ENCODE peak calls at places on chromosomes 6 and 20, in nine cellular contexts. K is HepG2, I is ovary, F is SK-N-SH, Q is stomach, W is H1, M is K562, B is sigmoid colon, A is tibial nerve. D is an unnamed sample.

GRCh38 chr6:7721654-7722053 is 4.2 kb upstream of the BMP6 start:
- DNase-seq in K (peak), I (no peak), F (peak), Q (no peak), W (no peak), M (no peak), B (no peak), A (no peak), D (no peak)

GRCh38 chr20:46523108-46523507 is 9.7 kb upstream of the ZNF334 start:
- DNase-seq in K (peak), I (no peak), F (no peak), Q (no peak), W (no peak), M (no peak), B (no peak), A (no peak), D (no peak)

GRCh38 chr6:26421259-26422144 is 18.8 kb upstream of the BTN3A3 start:
- DNase-seq in K (peak), I (peak), F (peak), Q (peak), W (peak), M (peak), B (peak), A (peak), D (peak)

GRCh38 chr6:33766921-33767700 is 20.4 kb upstream of the IP6K3 start:
- DNase-seq in K (no peak), I (no peak), F (no peak), Q (no peak), W (no peak), M (no peak), B (no peak), A (no peak), D (no peak)

GRCh38 chr6:131317516-131317915 is 182.2 kb downstream of the AKAP7 start:
- DNase-seq in K (no peak), I (no peak), F (no peak), Q (no peak), W (no peak), M (no peak), B (no peak), A (no peak), D (no peak)

GRCh38 chr6:33896391-33897192 is 92.8 kb upstream of the MLN start:
- DNase-seq in K (no peak), I (no peak), F (no peak), Q (no peak), W (no peak), M (peak), B (no peak), A (no peak), D (no peak)

GRCh38 chr6:135087403-135087802 is 32.8 kb upstream of the HBS1L start:
- DNase-seq in K (peak), I (no peak), F (no peak), Q (no peak), W (no peak), M (peak), B (no peak), A (no peak), D (no peak)

GRCh38 chr6:107132330-107132954 is 17.1 kb upstream of the BEND3 start:
- DNase-seq in K (peak), I (peak), F (peak), Q (no peak), W (no peak), M (no peak), B (no peak), A (no peak), D (no peak)

GRCh38 chr6:129592516-129593232 is 117.3 kb downstream of the ARHGAP18 start:
- DNase-seq in K (no peak), I (no peak), F (no peak), Q (no peak), W (no peak), M (no peak), B (no peak), A (no peak), D (no peak)

GRCh38 chr6:167746377-167747151 is 80.1 kb upstream of the AFDN start:
- DNase-seq in K (no peak), I (no peak), F (no peak), Q (peak), W (no peak), M (no peak), B (peak), A (no peak), D (no peak)

GRCh38 chr6:8203337-8203736 is 101.0 kb upstream of the EEF1E1 start:
- DNase-seq in K (no peak), I (no peak), F (no peak), Q (no peak), W (no peak), M (no peak), B (no peak), A (no peak), D (no peak)

GRCh38 chr20:51299413-51299812 is 243.1 kb downstream of the NFATC2 start:
- DNase-seq in K (no peak), I (no peak), F (no peak), Q (no peak), W (no peak), M (no peak), B (no peak), A (no peak), D (no peak)

DNA sequence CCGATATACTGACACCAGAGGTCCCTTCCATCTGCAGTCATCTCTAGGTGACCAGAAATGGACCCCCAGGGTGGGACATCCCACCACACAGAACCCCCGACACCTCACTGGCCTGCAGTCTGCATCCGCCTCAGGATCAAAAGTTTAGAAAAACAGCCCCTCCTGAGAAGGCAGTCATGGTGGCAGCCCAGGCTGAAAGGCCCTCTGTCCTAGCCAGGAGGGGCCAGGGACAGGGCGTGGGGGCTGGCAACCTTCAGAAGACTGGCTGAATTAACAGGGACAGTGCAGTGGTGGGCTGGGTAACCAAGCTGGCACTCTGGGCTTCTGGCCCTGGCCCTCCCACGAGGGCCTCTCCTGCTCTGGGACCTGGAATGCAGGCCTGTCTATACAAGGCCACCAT is 34.3 kb upstream of the MDFI start:
- DNase-seq in K (no peak), I (no peak), F (no peak), Q (no peak), W (no peak), M (no peak), B (peak), A (no peak), D (no peak)
- TF ChIP-seq EP300 in K (no peak), I (no peak), F (no peak), Q (no peak), W (no peak), M (no peak), B (no peak), A (no peak), D (no peak)

GRCh38 chr6:100257661-100258395 is 206.9 kb downstream of the SIM1 start:
- DNase-seq in K (peak), I (no peak), F (no peak), Q (no peak), W (no peak), M (peak), B (no peak), A (no peak), D (no peak)
- TF ChIP-seq EP300 in K (no peak), I (no peak), F (no peak), Q (no peak), W (no peak), M (peak), B (no peak), A (no peak), D (no peak)

GRCh38 chr6:28683945-28684538 is 158.4 kb downstream of the GPX5 start:
- DNase-seq in K (peak), I (no peak), F (peak), Q (no peak), W (no peak), M (peak), B (no peak), A (no peak), D (peak)
- TF ChIP-seq EP300 in K (no peak), I (no peak), F (no peak), Q (no peak), W (no peak), M (no peak), B (no peak), A (no peak), D (no peak)

GRCh38 chr20:37693629-37694626 is at the start of gene CTNNBL1:
- DNase-seq in K (peak), I (peak), F (peak), Q (peak), W (peak), M (peak), B (peak), A (peak), D (peak)
- TF ChIP-seq EP300 in K (peak), I (no peak), F (no peak), Q (no peak), W (no peak), M (no peak), B (peak), A (peak), D (no peak)